ENCODE peak calls at places on chromosomes 3 and 15, in seven cellular contexts. U is epithelial cell of esophagus, Y is cardiac fibroblast, W is astrocyte of the spinal cord, Z is NB4, A is AG10803, I is fibroblast of villous mesenchyme. D is an unnamed sample.

GRCh38 chr15:52082197-52083036 is 30.2 kb downstream of the BCL2L10 start:
- DNase-seq in Y (no peak), I (peak), U (no peak), A (peak), Z (peak), W (peak), D (no peak)

GRCh38 chr3:58722526-58722925 is 56.0 kb upstream of the FAM3D start:
- DNase-seq in A (no peak), Z (no peak), U (no peak), I (peak), Y (no peak), W (no peak), D (no peak)

GRCh38 chr3:49466047-49466446 is 4.0 kb upstream of the DAG1 start:
- DNase-seq in I (no peak), A (no peak), Z (no peak), W (no peak), U (no peak), Y (no peak), D (no peak)

GRCh38 chr3:196639517-196640500 is at the start of gene NRROS:
- DNase-seq in Y (peak), I (peak), U (peak), W (peak), A (peak), Z (peak), D (no peak)

GRCh38 chr15:81981888-81982287 is 63.9 kb downstream of the MEX3B start:
- DNase-seq in Z (no peak), A (no peak), I (no peak), U (no peak), W (no peak), Y (no peak), D (no peak)

GRCh38 chr15:58344164-58345070 is 87.4 kb upstream of the LIPC start:
- DNase-seq in A (no peak), Y (no peak), I (peak), W (no peak), U (no peak), Z (no peak), D (peak)

GRCh38 chr3:188283347-188283746 is 129.4 kb downstream of the LPP start:
- DNase-seq in I (peak), Z (peak), A (peak), U (peak), W (no peak), Y (peak), D (no peak)

GRCh38 chr3:118997190-118997589 is 37.5 kb downstream of the IGSF11 start:
- DNase-seq in Z (no peak), I (no peak), U (no peak), W (no peak), Y (no peak), A (no peak), D (no peak)

GRCh38 chr15:100005013-100005412 is 271.8 kb upstream of the LYSMD4 start:
- DNase-seq in U (no peak), Y (no peak), I (no peak), W (no peak), Z (no peak), A (no peak), D (no peak)

GRCh38 chr3:13200951-13201350 is 127.7 kb upstream of the IQSEC1 start:
- DNase-seq in I (no peak), A (no peak), W (no peak), Y (no peak), Z (peak), U (no peak), D (no peak)

GRCh38 chr15:41603941-41604660 is 45.1 kb downstream of the TYRO3 start:
- DNase-seq in U (peak), Z (peak), W (peak), I (peak), Y (peak), A (peak), D (no peak)

GRCh38 chr3:122560680-122561079 is 3.4 kb downstream of the PARP9 start:
- DNase-seq in Z (peak), I (peak), Y (peak), W (peak), A (peak), U (peak), D (peak)

GRCh38 chr3:8651418-8652322 is 7.1 kb upstream of the SSUH2 start:
- DNase-seq in Z (no peak), A (no peak), U (no peak), I (no peak), W (no peak), Y (no peak), D (no peak)

GRCh38 chr3:105944721-105945120 is 75.9 kb upstream of the CBLB start:
- DNase-seq in U (peak), W (peak), Y (peak), A (peak), I (no peak), Z (no peak), D (no peak)

GRCh38 chr3:134242649-134243637 is 7.7 kb downstream of the RYK start:
- DNase-seq in I (peak), W (peak), U (peak), A (peak), Y (peak), Z (peak), D (no peak)

GRCh38 chr3:50428007-50428633 is 68.8 kb upstream of the TMEM115 start:
- DNase-seq in Z (peak), Y (no peak), A (no peak), I (no peak), U (peak), W (no peak), D (no peak)

GRCh38 chr15:84788500-84788899 is 28.7 kb upstream of the ALPK3 start:
- DNase-seq in U (no peak), W (no peak), Z (no peak), Y (no peak), A (no peak), I (peak), D (no peak)

GRCh38 chr15:65055201-65055870 is 10.1 kb downstream of the SLC51B start:
- DNase-seq in Y (no peak), W (peak), Z (peak), U (peak), A (peak), I (peak), D (no peak)

GRCh38 chr15:25737218-25737643 is 125.9 kb downstream of the ATP10A start:
- DNase-seq in Z (no peak), U (no peak), I (no peak), Y (peak), W (peak), A (peak), D (no peak)
- H3K4me3 ChIP-seq in Z (no peak), U (no peak), I (no peak), Y (no peak), W (no peak), A (no peak), D (no peak)

DNA sequence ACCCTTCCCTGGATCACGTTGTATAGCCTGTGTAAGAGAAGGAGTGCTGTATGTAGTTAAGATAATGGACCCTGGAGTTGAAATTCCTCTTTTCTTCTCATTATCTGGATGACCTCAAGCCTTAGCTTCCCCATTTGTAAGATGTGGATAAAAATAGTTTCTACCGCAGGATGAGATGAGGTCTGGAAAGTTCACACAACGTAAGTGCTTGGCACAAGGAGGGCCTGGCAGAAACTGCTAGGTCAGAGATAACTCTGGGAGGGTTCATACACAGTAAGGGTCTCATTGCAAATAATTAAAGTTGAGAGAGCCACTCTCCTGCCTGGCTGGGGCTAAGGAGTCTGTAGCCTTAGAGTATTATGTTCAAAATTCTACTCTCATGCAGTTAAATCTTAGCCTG is 214.4 kb downstream of the LRTM1 start:
- DNase-seq in U (no peak), Y (no peak), W (no peak), A (no peak), I (no peak), Z (peak), D (no peak)
- TF ChIP-seq CTCF in U (no peak), Y (no peak), W (no peak), A (no peak), I (no peak), Z (no peak), D (no peak)

DNA sequence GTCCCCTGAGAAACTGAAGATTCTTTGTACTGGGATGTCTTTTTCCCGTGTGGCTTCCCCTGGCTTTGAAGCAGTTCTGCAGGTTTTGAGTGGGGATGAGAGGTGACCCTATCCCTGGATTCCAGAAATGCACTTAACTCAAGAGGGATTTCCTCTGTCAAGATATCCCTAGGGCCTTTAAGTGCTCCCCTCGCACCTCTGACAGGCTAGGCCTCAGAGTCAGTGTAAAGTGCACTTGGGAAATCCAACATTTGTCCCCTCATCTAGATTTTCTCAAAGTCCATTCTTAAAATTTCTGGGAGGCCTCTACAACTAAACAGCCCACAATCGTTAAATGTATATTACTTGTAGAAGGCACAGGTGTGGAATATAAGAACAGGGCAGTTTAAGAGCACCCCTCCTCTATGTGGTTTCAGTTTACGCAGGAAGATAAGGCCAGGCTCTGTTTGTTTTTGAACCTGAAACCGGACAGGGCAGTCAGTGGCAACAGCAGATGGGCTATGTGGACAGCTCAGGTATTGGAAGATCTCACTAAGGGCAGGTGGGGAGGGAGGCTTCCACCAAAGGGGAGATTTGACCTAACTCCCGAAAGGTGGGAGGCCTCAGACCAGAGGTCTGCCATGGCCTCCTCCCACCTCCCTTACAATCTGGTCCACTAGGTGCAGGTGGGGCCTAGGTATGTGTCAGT is 4.9 kb downstream of the C3orf52 start:
- DNase-seq in U (no peak), W (no peak), Y (no peak), A (no peak), Z (no peak), I (peak), D (peak)
- H3K4me3 ChIP-seq in U (no peak), W (no peak), Y (no peak), A (no peak), Z (no peak), I (no peak), D (no peak)

GRCh38 chr15:44715142-44715796 is 4.0 kb downstream of the B2M start:
- DNase-seq in Z (no peak), A (no peak), U (no peak), Y (no peak), I (no peak), W (no peak), D (no peak)

GRCh38 chr15:44712108-44713005 is 1.0 kb downstream of the B2M start:
- DNase-seq in U (peak), Y (peak), W (peak), I (peak), Z (peak), A (peak), D (no peak)

GRCh38 chr15:44711356-44712107 is at the start of gene B2M:
- DNase-seq in U (peak), A (peak), Z (peak), W (peak), I (peak), Y (peak), D (peak)

GRCh38 chr15:44711089-44711355 is at the start of gene PATL2:
- DNase-seq in A (no peak), I (no peak), Y (no peak), Z (no peak), W (no peak), U (no peak), D (no peak)

DNA sequence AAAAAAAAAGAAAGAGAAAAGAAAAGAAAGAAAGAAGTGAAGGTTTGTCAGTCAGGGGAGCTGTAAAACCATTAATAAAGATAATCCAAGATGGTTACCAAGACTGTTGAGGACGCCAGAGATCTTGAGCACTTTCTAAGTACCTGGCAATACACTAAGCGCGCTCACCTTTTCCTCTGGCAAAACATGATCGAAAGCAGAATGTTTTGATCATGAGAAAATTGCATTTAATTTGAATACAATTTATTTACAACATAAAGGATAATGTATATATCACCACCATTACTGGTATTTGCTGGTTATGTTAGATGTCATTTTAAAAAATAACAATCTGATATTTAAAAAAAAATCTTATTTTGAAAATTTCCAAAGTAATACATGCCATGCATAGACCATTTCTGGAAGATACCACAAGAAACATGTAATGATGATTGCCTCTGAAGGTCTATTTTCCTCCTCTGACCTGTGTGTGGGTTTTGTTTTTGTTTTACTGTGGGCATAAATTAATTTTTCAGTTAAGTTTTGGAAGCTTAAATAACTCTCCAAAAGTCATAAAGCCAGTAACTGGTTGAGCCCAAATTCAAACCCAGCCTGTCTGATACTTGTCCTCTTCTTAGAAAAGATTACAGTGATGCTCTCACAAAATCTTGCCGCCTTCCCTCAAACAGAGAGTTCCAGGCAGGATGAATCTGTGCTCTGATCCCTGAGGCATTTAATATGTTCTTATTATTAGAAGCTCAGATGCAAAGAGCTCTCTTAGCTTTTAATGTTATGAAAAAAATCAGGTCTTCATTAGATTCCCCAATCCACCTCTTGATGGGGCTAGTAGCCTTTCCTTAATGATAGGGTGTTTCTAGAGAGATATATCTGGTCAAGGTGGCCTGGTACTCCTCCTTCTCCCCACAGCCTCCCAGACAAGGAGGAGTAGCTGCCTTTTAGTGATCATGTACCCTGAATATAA is 2.0 kb downstream of the B2M start:
- DNase-seq in A (peak), W (peak), U (peak), Y (peak), Z (peak), I (peak), D (no peak)
- TF ChIP-seq CTCF in A (peak), W (peak), U (peak), Y (peak), Z (peak), I (peak), D (peak)

GRCh38 chr15:78626611-78627010 is 5.8 kb upstream of the CHRNA3 start:
- DNase-seq in Z (no peak), Y (no peak), I (no peak), A (no peak), W (no peak), U (no peak), D (no peak)

GRCh38 chr15:78623786-78624497 is 3.1 kb upstream of the CHRNA3 start:
- DNase-seq in I (no peak), Z (no peak), A (no peak), W (no peak), Y (no peak), U (no peak), D (no peak)

GRCh38 chr15:78621810-78622402 is 1.1 kb upstream of the CHRNA3 start:
- DNase-seq in A (no peak), U (no peak), I (no peak), Z (no peak), W (no peak), Y (no peak), D (no peak)

GRCh38 chr15:78625621-78626280 is 5.0 kb upstream of the CHRNA3 start:
- DNase-seq in W (no peak), Y (no peak), U (no peak), Z (no peak), I (no peak), A (no peak), D (no peak)

DNA sequence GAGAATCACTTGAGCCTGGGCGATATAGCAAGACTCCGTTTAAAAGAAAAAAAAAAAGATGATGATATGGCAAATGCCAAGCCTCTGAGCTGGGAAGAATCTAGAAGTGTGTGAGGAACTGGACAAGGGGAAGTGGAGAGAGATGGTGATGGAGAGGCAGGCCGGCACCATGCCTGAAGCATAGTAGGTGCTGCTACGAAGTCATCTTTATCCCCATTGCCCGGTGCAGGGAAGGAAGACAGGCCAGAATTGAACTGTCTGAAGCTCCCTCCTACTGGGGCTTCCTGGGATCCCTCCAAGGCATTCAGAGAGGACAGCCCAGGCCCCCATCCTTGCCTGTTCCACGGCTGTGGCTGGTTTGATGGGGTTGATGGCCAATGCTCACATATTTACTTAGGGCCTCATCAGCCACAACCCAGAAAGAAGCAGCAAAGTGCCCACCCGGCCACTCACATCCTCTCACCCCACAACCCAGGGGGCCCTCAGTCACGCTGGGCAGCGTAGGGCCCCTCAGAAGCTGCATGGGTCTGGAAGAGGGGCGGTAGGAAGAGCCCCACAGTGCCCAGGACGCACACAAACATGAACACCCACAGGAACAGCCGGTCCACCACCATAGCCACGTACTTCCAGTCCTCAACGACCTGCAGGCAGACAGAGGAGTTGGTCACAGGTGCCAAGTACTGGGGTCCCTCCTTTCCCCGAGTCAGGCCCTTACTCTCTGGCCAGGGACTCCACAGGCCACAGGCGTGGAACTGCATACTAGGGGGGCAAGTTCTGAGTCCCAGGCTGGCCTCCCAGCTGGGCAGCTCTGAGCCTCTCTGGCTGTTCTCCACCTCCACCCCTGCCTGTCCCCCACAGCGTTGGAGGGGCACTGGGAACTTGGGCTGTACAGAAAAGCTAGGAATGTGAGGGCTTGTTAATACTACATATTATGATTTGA is 4.1 kb upstream of the CHRNA3 start:
- DNase-seq in U (no peak), Y (no peak), W (no peak), I (no peak), A (no peak), Z (no peak), D (no peak)
- H3K4me3 ChIP-seq in U (no peak), Y (no peak), W (no peak), I (no peak), A (no peak), Z (no peak), D (no peak)

GRCh38 chr15:78004919-78005634 is 72.4 kb downstream of the TBC1D2B start:
- DNase-seq in U (peak), Z (no peak), A (peak), W (peak), I (peak), Y (peak), D (peak)
- TF ChIP-seq CTCF in U (no peak), Z (no peak), A (peak), W (peak), I (peak), Y (peak), D (peak)

GRCh38 chr3:37321260-37321852 is 147.0 kb upstream of the LRRFIP2 start:
- DNase-seq in W (peak), A (peak), Z (no peak), Y (peak), U (no peak), I (peak), D (no peak)
- H3K4me3 ChIP-seq in W (no peak), A (no peak), Z (no peak), Y (no peak), U (no peak), I (no peak), D (no peak)

D was measured in LNCaP clone FGC.